ENCODE peak calls at places on chromosomes 13 and 19, in six cellular contexts. B, O, C, L, N and W are unnamed samples.

GRCh38 chr19:38389101-38389925 is 816 bp downstream of the SPRED3 start:
- DNase-seq in L (peak; percentile 67), B (no peak), C (peak; percentile 35), N (peak; percentile 87), O (peak; percentile 82), W (peak; percentile 32)

GRCh38 chr13:33349996-33350826 is 64.7 kb upstream of the STARD13 start:
- DNase-seq in L (peak; percentile 26), B (no peak), C (peak; percentile 35), O (peak; percentile 39), N (peak; percentile 66), W (peak; percentile 8)

GRCh38 chr19:42250666-42251531 is 4.0 kb downstream of the ERF start:
- DNase-seq in N (peak; percentile 36), L (no peak), C (no peak), O (peak; percentile 50), B (no peak), W (no peak)

GRCh38 chr19:55255618-55256423 is 3.0 kb downstream of the PPP6R1 start:
- DNase-seq in L (no peak), O (peak; percentile 60), C (peak; percentile 18), B (no peak), N (peak; percentile 48), W (no peak)

GRCh38 chr13:106522898-106523525 is 12.4 kb downstream of the EFNB2 start:
- DNase-seq in B (no peak), N (no peak), O (no peak), L (no peak), C (no peak), W (no peak)

GRCh38 chr19:409006-409514 is at the start of gene C2CD4C:
- DNase-seq in L (peak; percentile 23), O (no peak), B (no peak), N (peak; percentile 19), C (peak; percentile 16), W (no peak)

GRCh38 chr19:48900477-48901452 is 653 bp downstream of the NUCB1 start:
- DNase-seq in O (peak; percentile 35), C (no peak), N (peak; percentile 32), B (no peak), L (peak; percentile 60), W (no peak)

GRCh38 chr19:41565384-41565730 is 10.6 kb upstream of the CEACAM21 start:
- DNase-seq in L (peak; percentile 44), O (no peak), B (no peak), N (no peak), C (no peak), W (no peak)

GRCh38 chr19:7762719-7763293 is at the start of gene CLEC4M:
- DNase-seq in B (no peak), O (no peak), C (no peak), L (no peak), N (no peak), W (no peak)

GRCh38 chr19:53649746-53650593 is 18.2 kb downstream of the DPRX start:
- DNase-seq in B (no peak), L (no peak), N (no peak), C (peak; percentile 86), O (no peak), W (no peak)

GRCh38 chr13:30601836-30602235 is 15.9 kb upstream of the USPL1 start:
- DNase-seq in B (no peak), C (no peak), N (no peak), L (no peak), O (no peak), W (no peak)

GRCh38 chr19:50777830-50778303 is 7.6 kb downstream of the GPR32 start:
- DNase-seq in L (peak; percentile 81), C (peak; percentile 86), B (no peak), O (peak; percentile 14), N (no peak), W (no peak)

GRCh38 chr13:59879281-59879680 is 284.4 kb downstream of the DIAPH3 start:
- DNase-seq in B (no peak), N (peak; percentile 12), C (no peak), O (no peak), L (no peak), W (no peak)

GRCh38 chr13:110132178-110132975 is 174.6 kb downstream of the COL4A1 start:
- DNase-seq in O (peak; percentile 50), C (no peak), N (peak; percentile 60), B (no peak), L (no peak), W (no peak)

GRCh38 chr13:48400820-48401219 is 12.1 kb downstream of the LPAR6 start:
- DNase-seq in O (peak; percentile 46), C (peak; percentile 83), N (peak; percentile 59), B (no peak), L (no peak), W (no peak)

GRCh38 chr13:109874921-109875454 is 88.6 kb upstream of the IRS2 start:
- DNase-seq in N (peak; percentile 30), O (peak; percentile 48), L (no peak), C (peak; percentile 76), B (no peak), W (no peak)

GRCh38 chr19:57056972-57057371 is 62.8 kb upstream of the USP29 start:
- DNase-seq in L (no peak), N (no peak), O (peak; percentile 11), C (no peak), B (no peak), W (no peak)

GRCh38 chr13:109330941-109331340 is 455.4 kb downstream of the IRS2 start:
- DNase-seq in B (no peak), O (peak; percentile 85), C (peak; percentile 85), N (peak; percentile 35), L (no peak), W (no peak)

GRCh38 chr13:19074519-19074918 is 107.1 kb downstream of the TUBA3C start:
- DNase-seq in B (no peak), O (no peak), C (no peak), L (no peak), N (no peak), W (no peak)

GRCh38 chr13:19071161-19071936 is 110.3 kb downstream of the TUBA3C start:
- DNase-seq in N (no peak), B (no peak), C (no peak), O (no peak), L (no peak), W (no peak)

GRCh38 chr13:19070398-19070735 is 111.3 kb downstream of the TUBA3C start:
- DNase-seq in O (no peak), C (no peak), L (no peak), B (no peak), N (no peak), W (no peak)

GRCh38 chr13:19072543-19072942 is 109.1 kb downstream of the TUBA3C start:
- DNase-seq in N (no peak), B (no peak), O (no peak), C (no peak), L (no peak), W (no peak)

DNA sequence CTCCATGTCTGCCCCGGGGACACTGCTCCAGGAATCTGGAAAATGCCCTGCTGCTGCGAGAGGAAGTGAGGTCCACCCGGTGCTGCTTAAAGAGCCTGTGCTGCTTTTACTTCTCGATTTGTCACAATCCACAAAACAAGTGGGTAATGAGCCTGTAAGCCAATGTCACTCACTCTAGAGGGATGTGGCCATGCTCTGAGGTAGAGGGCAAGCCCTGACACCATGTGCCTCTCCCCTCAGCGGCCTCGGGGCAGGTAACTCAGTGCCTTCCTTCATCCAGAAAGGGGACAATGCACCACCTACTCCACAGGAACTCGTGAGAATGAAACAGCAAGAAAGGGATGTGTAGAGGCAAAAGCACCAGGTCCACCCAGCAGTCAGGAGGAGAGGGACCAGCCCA is 106.2 kb downstream of the TUBA3C start:
- DNase-seq in L (no peak), B (no peak), C (no peak), N (no peak), O (no peak), W (no peak)
- H2BK5ac ChIP-seq in L (no peak overlapping the region), B (no peak overlapping the region), C (no peak overlapping the region), N (no peak overlapping the region), O (no peak overlapping the region), W (no peak overlapping the region)

DNA sequence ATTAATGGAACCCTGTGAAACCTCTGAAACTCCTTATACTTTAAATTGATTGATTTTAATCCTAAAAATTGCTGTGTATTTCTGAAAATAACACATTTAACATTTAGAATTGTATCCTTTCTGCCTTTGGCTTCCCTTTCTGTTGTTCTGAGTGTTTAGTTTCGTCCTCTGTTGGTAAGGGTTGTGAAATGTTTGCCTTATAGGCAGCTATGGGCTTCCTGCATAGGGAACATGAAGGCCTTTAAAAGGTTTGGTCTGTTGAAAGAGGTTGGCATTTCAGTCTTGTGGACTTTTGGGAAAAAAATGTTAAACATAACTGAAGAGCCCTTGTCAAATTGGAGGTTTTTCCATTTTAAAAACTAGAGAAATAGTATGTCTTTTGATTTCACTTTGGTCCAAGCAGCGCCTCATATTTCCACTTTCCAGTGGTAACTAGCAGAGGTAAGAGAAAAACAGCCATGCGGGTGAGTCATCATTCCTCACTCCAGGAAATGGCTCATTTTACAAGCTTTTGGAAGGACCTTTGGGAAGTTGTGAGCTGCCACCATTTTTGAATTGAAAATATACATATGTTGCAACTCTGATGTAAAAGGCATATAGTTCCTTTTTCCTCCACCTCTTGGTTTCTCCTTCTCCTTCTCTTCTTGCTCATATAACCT is 22.8 kb downstream of the GPC6 start:
- DNase-seq in N (peak; percentile 91), B (no peak), O (peak; percentile 95), C (peak; percentile 7), L (peak; percentile 79), W (no peak)
- H3K4me2 ChIP-seq in N (no peak overlapping the region), B (no peak overlapping the region), O (peak overlapping the region; percentile 71), C (peak overlapping the region; percentile 12), L (no peak overlapping the region), W (no peak overlapping the region)

GRCh38 chr13:27921961-27922910 is 2.4 kb downstream of the PDX1 start:
- DNase-seq in O (no peak), L (no peak), B (no peak), C (no peak), N (no peak), W (peak; percentile 9)

GRCh38 chr13:27921421-27921960 is 1.7 kb downstream of the PDX1 start:
- DNase-seq in B (no peak), N (no peak), L (no peak), O (no peak), C (no peak), W (peak; percentile 11)

GRCh38 chr13:27919299-27919933 is 384 bp upstream of the PDX1 start:
- DNase-seq in N (no peak), C (no peak), L (no peak), B (no peak), O (no peak), W (no peak)

GRCh38 chr13:27919934-27920676 is at the start of gene PDX1:
- DNase-seq in L (peak; percentile 71), C (peak; percentile 21), O (no peak), N (no peak), B (no peak), W (peak; percentile 48)

GRCh38 chr13:27920677-27921420 is 1.0 kb downstream of the PDX1 start:
- DNase-seq in O (peak; percentile 6), B (no peak), N (peak; percentile 45), L (peak; percentile 53), C (no peak), W (peak; percentile 36)
- H3K4me3 ChIP-seq in O (peak overlapping the region; percentile 9), B (peak overlapping the region; percentile 49), N (peak overlapping the region; percentile 71), L (no peak overlapping the region), C (no peak overlapping the region), W (peak overlapping the region; percentile 48)

DNA sequence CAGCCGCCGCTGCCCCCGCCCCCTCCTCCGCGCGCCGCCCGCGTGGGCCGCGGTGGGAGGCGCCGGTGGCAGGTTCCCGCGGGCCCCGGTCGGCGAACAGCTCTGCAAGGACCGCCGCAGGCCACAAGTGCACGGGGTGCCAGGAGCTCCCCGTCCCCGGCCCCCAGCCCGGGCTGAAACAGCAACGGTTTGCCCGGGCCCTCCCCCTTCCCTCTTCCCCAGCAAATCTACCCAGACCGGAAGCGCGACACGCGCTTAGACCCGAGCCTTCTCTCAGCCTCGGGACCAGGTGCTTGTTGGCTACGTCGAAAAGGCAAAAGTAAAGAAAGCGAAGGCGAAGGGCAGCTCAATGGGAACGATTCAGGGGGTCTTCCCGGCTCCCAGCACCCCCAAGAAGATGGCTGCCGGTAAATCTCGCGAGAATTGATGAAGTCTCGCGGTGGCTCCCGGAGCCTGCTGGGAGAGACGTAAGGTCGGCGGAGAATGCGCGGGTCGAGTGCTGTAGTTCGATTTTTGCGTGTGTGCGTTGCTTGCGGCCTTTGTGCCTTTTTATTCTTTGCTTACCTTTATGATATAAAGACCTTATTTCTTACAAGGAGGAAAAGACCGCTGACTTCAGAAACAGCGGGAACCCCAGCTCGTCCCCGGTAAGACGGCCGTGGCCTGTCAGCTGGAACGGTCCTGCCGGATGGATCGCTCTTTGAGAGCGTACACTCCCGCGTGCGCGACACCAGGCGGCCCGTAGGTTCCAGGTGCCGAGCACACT is at the start of gene RBM26:
- DNase-seq in B (peak; percentile 82), N (peak; percentile 96), O (peak; percentile 94), L (peak; percentile 98), C (peak; percentile 99), W (peak; percentile 97)
- H2BK5ac ChIP-seq in B (peak within 1 kb of the TSS; percentile 99), N (peak within 1 kb of the TSS; percentile 4), O (peak within 1 kb of the TSS; percentile 97), L (peak within 1 kb of the TSS; percentile 82), C (peak within 1 kb of the TSS; percentile 75), W (peak within 1 kb of the TSS; percentile 69)